ENCODE peak calls at places on chromosomes 12 and 14, in four cellular contexts. Z is AG09309, Q is BE2C, I is Panc1. N is an unnamed sample.

GRCh38 chr14:101511620-101512395 is 49.5 kb upstream of the DIO3 start:
- DNase-seq in Z (no peak), Q (no peak), I (no peak), N (peak; percentile 36)

GRCh38 chr12:51393676-51394545 is 2.7 kb upstream of the GALNT6 start:
- DNase-seq in Z (peak; percentile 81), Q (no peak), I (peak; percentile 63), N (no peak)

GRCh38 chr14:34713681-34714319 is 593 bp downstream of the CFL2 start:
- DNase-seq in Z (no peak), I (no peak), Q (no peak), N (peak; percentile 15)

GRCh38 chr12:2544213-2544612 is 250.6 kb upstream of the FKBP4 start:
- DNase-seq in Q (no peak), Z (no peak), I (no peak), N (no peak)

GRCh38 chr14:60514378-60515243 is 5.7 kb downstream of the SIX6 start:
- DNase-seq in Z (no peak), Q (peak; percentile 64), I (no peak), N (peak; percentile 77)

GRCh38 chr14:94334837-94335236 is 11.7 kb upstream of the SERPINA6 start:
- DNase-seq in Z (no peak), I (no peak), Q (no peak), N (no peak)

GRCh38 chr14:95993768-95994592 is 45.2 kb upstream of the C14orf132 start:
- DNase-seq in Q (peak; percentile 46), I (peak; percentile 12), Z (peak; percentile 4), N (peak; percentile 30)

GRCh38 chr14:55973285-55973800 is 144.9 kb upstream of the PELI2 start:
- DNase-seq in I (no peak), Q (no peak), Z (no peak), N (no peak)

GRCh38 chr14:45362505-45362904 is 109.5 kb upstream of the MIS18BP1 start:
- DNase-seq in Q (no peak), I (no peak), Z (no peak), N (no peak)

GRCh38 chr14:45361727-45362126 is 108.7 kb upstream of the MIS18BP1 start:
- DNase-seq in Q (no peak), Z (no peak), I (no peak), N (no peak)

GRCh38 chr14:45359766-45360165 is 106.8 kb upstream of the MIS18BP1 start:
- DNase-seq in Q (no peak), I (no peak), Z (no peak), N (no peak)

DNA sequence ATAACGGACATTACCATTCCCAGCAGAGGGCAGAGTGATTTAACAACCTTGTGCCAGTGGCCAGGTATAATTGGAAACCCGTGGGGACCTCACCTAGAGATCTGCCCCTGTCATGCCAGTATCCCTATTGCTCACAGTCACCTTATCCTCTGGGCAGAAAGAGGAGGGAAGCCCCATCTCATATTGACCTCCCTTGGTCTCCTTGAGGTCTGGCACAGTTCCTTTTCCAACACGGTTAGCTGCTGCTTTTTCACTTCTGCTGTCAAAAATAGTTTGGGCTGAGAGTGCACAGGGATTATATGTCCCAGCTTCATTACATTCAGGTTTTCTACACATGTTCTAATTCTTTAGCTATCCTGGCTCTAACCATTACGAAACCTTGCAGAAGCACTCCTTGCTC is 111.6 kb upstream of the MIS18BP1 start:
- DNase-seq in I (no peak), Q (no peak), Z (no peak), N (no peak)
- TF ChIP-seq CTCF in I (peak; percentile 18), Q (no peak), Z (no peak), N (no peak)

GRCh38 chr12:68236421-68237059 is 10.9 kb upstream of the IL26 start:
- DNase-seq in Z (no peak), I (no peak), Q (no peak), N (no peak)

GRCh38 chr12:68239309-68239708 is 13.7 kb upstream of the IL26 start:
- DNase-seq in I (no peak), Q (no peak), Z (no peak), N (no peak)

GRCh38 chr12:68237523-68238070 is 12.0 kb upstream of the IL26 start:
- DNase-seq in Q (no peak), I (no peak), Z (no peak), N (no peak)

GRCh38 chr12:68235576-68235975 is 10.0 kb upstream of the IL26 start:
- DNase-seq in I (no peak), Z (no peak), Q (no peak), N (no peak)

GRCh38 chr12:68237068-68237467 is 11.5 kb upstream of the IL26 start:
- DNase-seq in Q (no peak), Z (no peak), I (no peak), N (no peak)
- TF ChIP-seq CTCF in Q (no peak), Z (no peak), I (peak; percentile 50), N (no peak)

DNA sequence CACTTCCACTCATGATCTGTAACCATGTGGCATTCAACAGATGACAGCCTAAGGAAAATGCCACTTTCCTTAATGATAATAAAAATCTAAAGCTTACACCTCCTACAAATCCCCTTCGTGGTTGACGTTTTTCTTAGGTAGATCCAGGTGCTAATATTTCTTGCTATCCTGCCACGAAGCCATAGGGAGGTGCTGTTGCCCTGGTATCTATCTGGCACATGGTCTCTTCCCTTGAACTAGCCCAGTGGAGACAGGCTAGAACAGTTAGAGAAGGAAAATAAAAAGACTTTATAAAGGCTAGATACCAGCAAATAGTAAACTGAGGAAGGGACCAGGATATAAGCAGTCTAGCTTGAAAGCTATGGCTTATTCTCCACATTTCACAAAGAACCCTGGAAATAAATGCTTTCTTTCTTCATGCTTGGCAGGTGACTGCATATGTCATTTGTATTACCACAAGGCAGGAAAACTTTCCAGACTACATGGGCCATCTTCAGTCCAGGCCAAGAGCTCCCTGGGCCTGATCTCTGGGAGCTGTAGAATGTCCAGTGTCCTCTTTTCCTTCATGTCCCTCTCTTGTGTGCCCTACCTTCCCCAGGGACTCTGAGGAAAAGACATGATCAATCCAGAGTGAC is 15.3 kb downstream of the SPIC start:
- DNase-seq in Q (peak; percentile 12), I (no peak), Z (no peak), N (no peak)
- TF ChIP-seq CTCF in Q (peak; percentile 30), I (peak; percentile 68), Z (no peak), N (no peak)

DNA sequence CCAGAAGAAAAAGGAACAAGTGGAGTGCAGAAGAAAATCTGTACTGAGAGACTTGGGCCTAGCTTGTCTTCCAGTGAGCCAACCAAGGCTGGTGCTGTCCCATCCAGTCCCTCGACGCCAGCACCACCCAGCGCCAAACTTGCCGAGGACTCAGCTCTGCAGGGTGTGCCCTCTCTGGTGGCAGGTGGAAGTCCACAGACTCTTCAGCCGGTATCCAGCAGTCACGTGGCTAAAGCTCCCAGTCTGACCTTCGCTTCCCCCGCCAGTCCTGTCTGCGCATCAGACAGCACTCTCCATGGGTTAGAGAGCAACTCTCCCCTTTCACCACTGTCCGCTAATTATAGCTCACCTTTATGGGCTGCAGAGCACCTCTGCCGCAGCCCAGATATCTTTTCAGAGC is 15.6 kb downstream of the CIPC start:
- DNase-seq in I (no peak), Z (no peak), Q (no peak), N (no peak)
- TF ChIP-seq CTCF in I (no peak), Z (no peak), Q (no peak), N (no peak)

DNA sequence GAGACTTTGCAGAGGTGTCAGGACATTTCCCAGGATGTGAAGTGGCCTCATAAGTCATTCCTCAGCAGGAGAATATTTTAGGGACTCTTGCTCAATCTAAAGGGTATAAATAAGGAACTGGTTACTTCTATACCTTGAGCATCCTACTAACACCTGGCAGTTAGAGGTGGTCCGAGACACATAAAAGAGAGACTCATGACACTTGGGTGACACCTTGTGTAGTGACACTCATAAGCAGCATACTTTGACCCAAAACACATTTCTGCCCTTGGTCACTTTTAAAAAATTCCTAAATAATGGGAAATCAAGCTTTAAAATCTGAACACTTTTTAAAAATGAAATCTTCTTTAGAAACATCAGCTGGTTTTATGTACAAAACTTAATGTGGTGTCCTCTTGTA is 118.4 kb downstream of the KCNMB4 start:
- DNase-seq in Z (no peak), Q (no peak), I (no peak), N (no peak)
- TF ChIP-seq CTCF in Z (no peak), Q (no peak), I (no peak), N (no peak)